ENCODE peak calls at places on chromosomes 13 and 19, in five cellular contexts. U is neuronal stem cell, Y is trophoblast cell, W is H1, I is mesenchymal stem cell. Z is an unnamed sample.

GRCh38 chr19:39045506-39045905 is 13.2 kb upstream of the FBXO27 start:
- DNase-seq in U (no peak), I (no peak), W (no peak), Y (no peak), Z (no peak)

GRCh38 chr13:79723462-79724116 is 242.6 kb downstream of the NDFIP2 start:
- DNase-seq in W (no peak), Y (no peak), I (no peak), U (no peak), Z (no peak)

GRCh38 chr13:65784088-65784816 is 1445.9 kb downstream of the PCDH9 start:
- DNase-seq in I (no peak), Y (no peak), U (no peak), W (no peak), Z (no peak)

GRCh38 chr13:23349127-23349897 is 84.2 kb downstream of the SACS start:
- DNase-seq in I (no peak), W (no peak), Y (no peak), U (no peak), Z (no peak)

GRCh38 chr13:86052141-86052540 is 252.9 kb upstream of the SLITRK6 start:
- DNase-seq in I (no peak), Y (no peak), U (no peak), W (no peak), Z (no peak)

GRCh38 chr19:35641515-35642151 is at the start of gene ETV2:
- DNase-seq in U (no peak), Y (no peak), I (peak; percentile 35), W (peak; percentile 80), Z (peak; percentile 89)

GRCh38 chr19:19224852-19225494 is 13.2 kb downstream of the NCAN start:
- DNase-seq in Y (peak; percentile 42), W (peak; percentile 91), I (peak; percentile 75), U (peak; percentile 65), Z (peak; percentile 94)

GRCh38 chr19:38018694-38019426 is 111.9 kb downstream of the SIPA1L3 start:
- DNase-seq in W (no peak), I (no peak), Y (no peak), U (no peak), Z (no peak)

GRCh38 chr13:45737571-45738002 is 35.5 kb downstream of the CBY2 start:
- DNase-seq in W (peak; percentile 71), I (no peak), U (no peak), Y (no peak), Z (peak; percentile 65)

GRCh38 chr19:45528149-45528743 is 21.0 kb downstream of the VASP start:
- DNase-seq in U (no peak), I (peak; percentile 61), Y (peak; percentile 77), W (peak; percentile 81), Z (peak; percentile 83)

GRCh38 chr13:20193924-20194631 is 1.3 kb upstream of the GJB2 start:
- DNase-seq in I (no peak), U (no peak), W (no peak), Y (no peak), Z (no peak)

GRCh38 chr13:26897706-26898550 is 137.3 kb upstream of the GPR12 start:
- DNase-seq in U (no peak), W (no peak), I (no peak), Y (no peak), Z (no peak)

GRCh38 chr19:46659151-46660007 is 1.6 kb downstream of the DACT3 start:
- DNase-seq in I (peak; percentile 61), U (peak; percentile 61), Y (no peak), W (peak; percentile 71), Z (peak; percentile 66)

GRCh38 chr19:18833141-18833476 is 1.4 kb downstream of the UPF1 start:
- DNase-seq in U (no peak), Y (no peak), I (peak; percentile 34), W (no peak), Z (no peak)

GRCh38 chr19:5356428-5356827 is 15.8 kb upstream of the PTPRS start:
- DNase-seq in Y (no peak), W (no peak), U (no peak), I (no peak), Z (no peak)

GRCh38 chr13:98938801-98939200 is 39.1 kb downstream of the DOCK9 start:
- DNase-seq in Y (no peak), W (peak; percentile 63), I (no peak), U (no peak), Z (peak; percentile 77)

GRCh38 chr19:6030214-6030507 is 52.2 kb upstream of the RANBP3 start:
- DNase-seq in I (peak; percentile 85), W (no peak), Y (peak; percentile 69), U (no peak), Z (no peak)

GRCh38 chr19:2309734-2310362 is 1.9 kb upstream of the LINGO3 start:
- DNase-seq in W (peak; percentile 46), I (peak; percentile 40), U (no peak), Y (no peak), Z (no peak)

GRCh38 chr19:17244618-17245534 is 843 bp downstream of the NR2F6 start:
- DNase-seq in W (no peak), U (no peak), I (no peak), Y (no peak), Z (no peak)

GRCh38 chr13:27919934-27920676 is at the start of gene PDX1:
- DNase-seq in I (no peak), Y (no peak), U (peak; percentile 48), W (peak; percentile 81), Z (peak; percentile 80)

GRCh38 chr13:99215466-99215865 is 14.8 kb downstream of the UBAC2 start:
- DNase-seq in W (no peak), I (no peak), U (no peak), Y (no peak), Z (peak; percentile 43)

GRCh38 chr19:58559275-58560006 is 1.0 kb upstream of the UBE2M start:
- DNase-seq in W (peak; percentile 90), Y (peak; percentile 75), U (peak; percentile 86), I (peak; percentile 95), Z (peak; percentile 95)

GRCh38 chr13:46551410-46552301 is 1.3 kb upstream of the LRCH1 start:
- DNase-seq in I (peak; percentile 84), W (peak; percentile 85), U (peak; percentile 62), Y (peak; percentile 83), Z (peak; percentile 73)

GRCh38 chr13:112627161-112627560 is 39.2 kb upstream of the TUBGCP3 start:
- DNase-seq in Y (no peak), U (no peak), W (no peak), I (no peak), Z (no peak)

GRCh38 chr13:109483369-109483768 is 303.0 kb downstream of the IRS2 start:
- DNase-seq in Y (no peak), U (no peak), W (no peak), I (no peak), Z (no peak)

GRCh38 chr19:49430678-49431329 is 5.6 kb downstream of the GFY start:
- DNase-seq in Y (no peak), U (no peak), W (no peak), I (no peak), Z (no peak)

GRCh38 chr13:58025821-58026220 is 394.3 kb downstream of the PCDH17 start:
- DNase-seq in U (no peak), Y (peak; percentile 5), W (no peak), I (peak; percentile 2), Z (no peak)

GRCh38 chr19:36060430-36060829 is 5.7 kb downstream of the WDR62 start:
- DNase-seq in U (no peak), I (peak; percentile 63), Y (peak; percentile 16), W (peak; percentile 51), Z (peak; percentile 49)

GRCh38 chr19:15714638-15715037 is 13.2 kb upstream of the OR10H2 start:
- DNase-seq in I (no peak), Y (no peak), U (no peak), W (no peak), Z (no peak)

GRCh38 chr19:32224371-32225244 is 120.8 kb upstream of the ZNF507 start:
- DNase-seq in U (peak; percentile 60), W (peak; percentile 91), I (peak; percentile 35), Y (peak; percentile 40), Z (peak; percentile 61)

GRCh38 chr19:57887195-57887941 is 1.5 kb downstream of the ZNF814 start:
- DNase-seq in W (no peak), I (peak; percentile 19), Y (no peak), U (peak; percentile 17), Z (peak; percentile 65)

GRCh38 chr19:35642312-35642711 is 767 bp downstream of the ETV2 start:
- DNase-seq in U (no peak), Y (no peak), I (no peak), W (peak; percentile 51), Z (peak; percentile 39)

DNA sequence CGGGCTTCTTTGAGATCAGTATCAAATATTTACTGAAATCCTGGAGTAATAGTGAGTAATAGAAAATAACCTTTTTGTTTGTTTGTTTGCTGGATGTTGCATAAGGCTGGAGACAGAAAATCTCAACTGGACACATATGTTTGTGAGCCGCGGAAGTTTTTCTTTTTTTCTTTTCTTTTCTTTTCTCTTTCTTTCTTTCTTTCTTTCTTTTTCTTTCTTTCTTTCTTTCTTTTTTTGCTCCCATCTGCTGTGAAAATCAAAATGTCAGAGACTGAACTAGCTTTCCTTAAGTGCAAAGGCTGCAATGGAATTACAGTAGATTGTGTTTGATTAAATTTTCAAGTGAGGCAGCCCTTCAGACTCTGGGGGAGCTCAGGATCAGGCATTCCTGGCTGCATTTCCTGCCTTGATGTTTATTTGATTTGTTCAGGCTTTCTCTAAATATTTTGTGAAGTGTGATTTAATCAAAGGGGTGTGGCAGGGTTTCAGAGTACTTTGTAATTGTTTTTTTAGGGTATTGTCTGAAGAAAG is 306 bp downstream of the FRY start:
- DNase-seq in I (no peak), Y (no peak), W (no peak), U (no peak), Z (no peak)
- H2BK12ac ChIP-seq in I (no peak overlapping the region), Y (no peak overlapping the region), W (no peak overlapping the region), U (no peak overlapping the region), Z (no peak overlapping the region)

DNA sequence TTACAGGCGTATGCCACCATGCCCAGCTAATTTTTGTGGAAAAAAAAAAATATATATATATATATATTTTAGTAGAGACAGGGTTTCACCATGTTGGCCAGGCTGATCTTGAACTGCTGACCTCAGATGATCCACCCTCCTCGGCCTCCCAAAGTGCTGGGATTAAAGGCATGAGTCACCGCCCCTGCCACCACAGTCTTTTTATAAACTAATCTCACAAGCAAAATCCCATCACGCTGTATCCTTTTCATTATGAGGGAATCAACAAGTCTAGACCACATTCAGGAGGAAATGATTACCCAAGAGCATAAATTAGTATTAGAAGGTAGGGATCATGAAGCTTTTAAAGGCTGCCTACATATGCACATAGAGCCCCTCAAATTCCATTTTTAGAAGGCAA is 210.6 kb upstream of the NBEA start:
- DNase-seq in Y (no peak), W (no peak), I (peak; percentile 10), U (no peak), Z (no peak)
- H2BK12ac ChIP-seq in Y (no peak overlapping the region), W (no peak overlapping the region), I (no peak overlapping the region), U (no peak overlapping the region), Z (no peak overlapping the region)

DNA sequence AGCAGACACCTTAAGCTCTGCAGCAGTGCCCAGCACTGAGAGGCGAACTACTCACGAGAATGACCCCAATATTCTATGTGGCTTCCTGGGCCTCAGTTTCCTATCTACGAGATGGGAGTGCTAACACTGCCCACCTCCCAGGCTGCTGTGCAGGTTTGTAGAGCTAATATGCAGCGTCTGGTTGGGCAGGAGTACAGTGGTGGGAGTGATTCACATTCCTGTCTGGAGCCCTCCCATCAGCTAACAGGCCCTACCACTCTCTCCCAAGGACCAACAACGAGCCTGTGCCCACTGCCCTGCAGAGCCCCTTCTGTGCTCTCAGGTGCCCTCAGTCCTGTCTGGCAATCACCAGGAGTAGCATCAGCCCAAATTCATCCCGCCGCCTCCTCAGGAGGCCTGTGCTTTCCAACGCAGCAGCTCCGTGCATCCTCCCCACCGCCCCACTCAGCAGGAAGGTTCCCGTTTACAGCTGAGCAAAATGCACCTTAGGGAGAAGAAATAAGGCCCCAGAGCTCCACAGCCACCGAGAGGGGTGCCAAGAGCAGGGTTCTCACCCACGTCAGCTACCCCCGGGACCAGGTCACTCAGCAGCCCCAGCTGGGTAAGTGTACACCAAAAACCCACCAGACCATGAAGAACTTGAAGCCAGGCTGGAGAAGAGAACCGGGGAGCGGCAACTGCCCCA is 6.6 kb downstream of the AKT2 start:
- DNase-seq in W (no peak), I (no peak), Y (no peak), U (no peak), Z (no peak)
- H2BK12ac ChIP-seq in W (no peak overlapping the region), I (no peak overlapping the region), Y (no peak overlapping the region), U (no peak overlapping the region), Z (no peak overlapping the region)

GRCh38 chr19:10143700-10144099 is 24.0 kb upstream of the EIF3G start:
- DNase-seq in W (no peak), I (no peak), U (no peak), Y (no peak), Z (no peak)
- H2BK12ac ChIP-seq in W (no peak overlapping the region), I (no peak overlapping the region), U (no peak overlapping the region), Y (no peak overlapping the region), Z (no peak overlapping the region)